ENCODE peak calls at places on chromosomes 5 and 9, in nine cellular contexts. R, U, Y, Q, G, P, B, H and C are unnamed samples.
A peak's percentile ranks its signal among the peaks of the same experiment; 100 is the strongest.

GRCh38 chr9:135288941-135289534 is 190.5 kb upstream of the PPP1R26 start:
- DNase-seq in G (no peak), R (no peak), Y (no peak), P (no peak), H (no peak), U (no peak), B (no peak), Q (no peak), C (no peak)

GRCh38 chr5:72844218-72844603 is 27.8 kb downstream of the TNPO1 start:
- DNase-seq in Y (no peak), Q (no peak), R (no peak), U (no peak), G (no peak), B (no peak), H (no peak), P (no peak), C (no peak)

GRCh38 chr9:137422668-137423000 is 328 bp downstream of the EXD3 start:
- DNase-seq in H (no peak), G (no peak), Q (peak; percentile 34), U (no peak), Y (no peak), P (peak; percentile 75), R (peak; percentile 27), B (peak; percentile 54), C (peak; percentile 61)

GRCh38 chr5:174234388-174234787 is 188.9 kb downstream of the NSG2 start:
- DNase-seq in R (no peak), Y (no peak), B (no peak), Q (no peak), P (no peak), H (no peak), U (no peak), G (no peak), C (no peak)

GRCh38 chr5:33299621-33300208 is 141.1 kb upstream of the TARS1 start:
- DNase-seq in G (peak; percentile 49), B (no peak), H (no peak), U (peak; percentile 2), Q (peak; percentile 21), P (no peak), Y (peak; percentile 86), R (peak; percentile 80), C (no peak)

GRCh38 chr5:151214614-151215545 is 9.0 kb downstream of the CCDC69 start:
- DNase-seq in U (no peak), R (no peak), G (no peak), B (no peak), Y (no peak), H (no peak), P (no peak), Q (no peak), C (no peak)

GRCh38 chr9:87682085-87682484 is 43.8 kb upstream of the CTSL start:
- DNase-seq in Y (no peak), H (no peak), P (peak; percentile 17), G (no peak), U (no peak), Q (no peak), R (no peak), B (no peak), C (no peak)

GRCh38 chr9:7491641-7492040 is 307.9 kb downstream of the DMAC1 start:
- DNase-seq in Y (no peak), U (no peak), G (no peak), H (no peak), B (no peak), P (no peak), R (no peak), Q (no peak), C (no peak)

GRCh38 chr9:114238919-114239879 is 83.7 kb upstream of the ORM1 start:
- DNase-seq in R (peak; percentile 86), H (no peak), G (no peak), Q (no peak), U (peak; percentile 28), B (peak; percentile 43), P (no peak), Y (peak; percentile 47), C (no peak)

GRCh38 chr9:135230386-135230765 is 142.9 kb downstream of the OLFM1 start:
- DNase-seq in U (no peak), B (peak; percentile 17), Q (no peak), G (no peak), Y (no peak), P (no peak), H (no peak), R (no peak), C (no peak)

GRCh38 chr9:106962615-106963363 is 99.8 kb downstream of the ZNF462 start:
- DNase-seq in P (no peak), U (no peak), H (no peak), Q (no peak), Y (peak; percentile 94), B (no peak), G (no peak), R (no peak), C (no peak)

GRCh38 chr9:35385042-35385441 is 104.9 kb upstream of the RUSC2 start:
- DNase-seq in Q (no peak), Y (peak; percentile 85), B (no peak), H (no peak), R (peak; percentile 81), P (no peak), G (no peak), U (no peak), C (no peak)

DNA sequence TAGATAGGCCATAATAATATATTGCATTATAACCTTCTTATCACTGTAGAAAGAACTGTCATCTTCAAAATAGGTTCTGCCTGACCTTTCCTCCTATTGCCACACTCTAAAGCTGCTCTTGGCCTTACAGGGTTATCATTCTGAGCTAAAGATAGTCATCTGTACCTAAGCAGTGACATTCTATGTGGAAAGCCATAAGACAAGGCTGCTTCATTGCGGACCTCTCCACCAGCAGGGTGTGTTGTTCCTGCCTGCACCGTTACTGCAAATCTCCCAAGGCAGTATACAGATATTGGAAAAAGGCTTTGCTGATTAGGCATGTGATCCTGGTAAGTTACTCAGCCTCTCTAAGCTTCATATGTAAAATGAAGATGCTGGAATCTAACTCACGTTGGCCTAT is 8.1 kb downstream of the ZNF622 start:
- DNase-seq in P (no peak), R (no peak), H (no peak), B (no peak), U (no peak), Q (no peak), G (no peak), Y (no peak), C (no peak)
- TF ChIP-seq CTCF in P (no peak), R (no peak), H (no peak), B (no peak), U (no peak), Q (no peak), G (peak; percentile 17), Y (peak; percentile 11), C (no peak)

GRCh38 chr9:117555964-117556629 is 141.2 kb upstream of the ASTN2 start:
- DNase-seq in Y (peak; percentile 2), H (peak; percentile 31), P (peak; percentile 89), B (peak; percentile 84), R (peak; percentile 21), G (no peak), Q (peak; percentile 45), U (peak; percentile 17), C (no peak)
- TF ChIP-seq CTCF in Y (peak; percentile 28), H (peak; percentile 59), P (peak; percentile 56), B (peak; percentile 84), R (peak; percentile 47), G (peak; percentile 57), Q (no peak), U (peak; percentile 48), C (no peak)

GRCh38 chr9:37292896-37293295 is 129.6 kb upstream of the GRHPR start:
- DNase-seq in U (no peak), Q (no peak), R (no peak), P (no peak), Y (no peak), B (no peak), G (no peak), H (no peak), C (no peak)

GRCh38 chr9:37293664-37294524 is 128.6 kb upstream of the GRHPR start:
- DNase-seq in Q (no peak), Y (peak; percentile 56), H (no peak), P (no peak), B (no peak), U (no peak), R (peak; percentile 64), G (no peak), C (no peak)

GRCh38 chr9:37297592-37297991 is 124.9 kb upstream of the GRHPR start:
- DNase-seq in G (no peak), U (no peak), Y (no peak), P (no peak), R (no peak), Q (no peak), B (no peak), H (no peak), C (no peak)

GRCh38 chr9:37295796-37296195 is 126.7 kb upstream of the GRHPR start:
- DNase-seq in B (no peak), H (no peak), Y (no peak), Q (no peak), P (no peak), U (peak; percentile 18), R (no peak), G (no peak), C (no peak)

DNA sequence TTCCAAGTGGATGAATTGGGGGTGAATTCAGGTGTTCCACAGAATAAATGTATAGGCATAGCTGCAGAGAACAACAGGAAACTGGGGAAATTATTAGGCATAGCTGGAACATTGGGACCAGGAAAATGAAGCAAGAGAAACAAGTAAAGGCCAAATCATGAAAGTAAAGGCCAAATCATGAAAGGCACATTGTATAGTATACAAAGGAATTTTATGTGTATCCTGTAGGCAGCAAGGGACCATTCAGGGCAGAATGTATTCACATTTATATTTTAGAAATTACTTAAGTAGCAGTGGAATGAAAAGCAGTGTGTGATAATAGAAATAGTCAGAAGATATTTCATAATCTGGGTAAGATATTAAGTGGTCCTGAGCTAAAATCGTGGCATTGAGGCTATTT is 127.3 kb upstream of the GRHPR start:
- DNase-seq in Y (no peak), U (no peak), P (no peak), R (no peak), G (no peak), B (no peak), Q (no peak), H (no peak), C (no peak)
- TF ChIP-seq CTCF in Y (no peak), U (no peak), P (no peak), R (no peak), G (no peak), B (no peak), Q (no peak), H (no peak), C (no peak)

GRCh38 chr5:8861764-8862163 is 684.1 kb downstream of the SEMA5A start:
- DNase-seq in R (no peak), P (no peak), H (no peak), Y (no peak), U (no peak), Q (no peak), B (no peak), G (no peak), C (no peak)

GRCh38 chr5:8865686-8866374 is 680.0 kb downstream of the SEMA5A start:
- DNase-seq in R (no peak), B (no peak), Y (no peak), G (no peak), U (no peak), H (no peak), P (no peak), Q (no peak), C (no peak)

GRCh38 chr5:8869932-8870331 is 675.9 kb downstream of the SEMA5A start:
- DNase-seq in B (no peak), U (no peak), Q (no peak), H (no peak), G (no peak), Y (no peak), R (no peak), P (no peak), C (peak; percentile 9)

DNA sequence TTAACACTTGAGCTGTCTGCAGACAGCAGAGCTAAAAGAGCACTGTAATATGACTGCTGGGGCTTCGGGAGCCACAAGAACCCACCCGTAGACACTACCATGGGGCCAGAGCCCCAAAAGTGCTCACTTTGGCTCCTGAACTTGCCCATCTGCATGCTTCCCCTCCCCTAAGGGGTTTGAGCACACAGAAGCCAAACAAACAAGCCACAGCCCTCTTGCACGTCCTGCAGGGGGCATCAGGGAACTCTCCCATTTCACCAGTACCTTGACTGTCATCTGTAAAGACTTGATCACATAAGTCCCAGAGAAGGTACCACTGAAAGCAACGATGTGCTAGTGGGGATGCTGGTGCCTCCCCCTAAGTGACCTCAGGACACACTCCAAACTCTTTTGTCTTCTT is 681.8 kb downstream of the SEMA5A start:
- DNase-seq in P (peak; percentile 64), U (no peak), B (peak; percentile 77), G (no peak), Q (peak; percentile 18), R (peak; percentile 35), H (no peak), Y (peak; percentile 44), C (no peak)
- TF ChIP-seq CTCF in P (peak; percentile 79), U (peak; percentile 11), B (peak; percentile 78), G (peak; percentile 70), Q (no peak), R (peak; percentile 59), H (peak; percentile 56), Y (peak; percentile 57), C (no peak)